ENCODE peak calls at places on chromosomes 13 and 19, in four cellular contexts. F is IMR-90, Q is GM12878, W is A549. L is an unnamed sample.

GRCh38 chr19:16514383-16515019 is 18.3 kb downstream of the C19orf44 start:
- DNase-seq in F (no peak), Q (no peak), W (no peak), L (no peak)

GRCh38 chr19:30386551-30387143 is 14.5 kb downstream of the ZNF536 start:
- DNase-seq in W (no peak), Q (no peak), F (no peak), L (no peak)

GRCh38 chr13:75194717-75195116 is 287.3 kb downstream of the TBC1D4 start:
- DNase-seq in Q (no peak), F (no peak), W (no peak), L (no peak)

GRCh38 chr13:53242015-53242414 is 213.4 kb downstream of the OLFM4 start:
- DNase-seq in F (no peak), Q (no peak), W (no peak), L (no peak)

GRCh38 chr13:28730762-28731161 is 12.0 kb upstream of the SLC46A3 start:
- DNase-seq in F (no peak), W (no peak), Q (no peak), L (no peak)

GRCh38 chr19:40282920-40283319 is 2.2 kb downstream of the AKT2 start:
- DNase-seq in W (no peak), F (peak), Q (no peak), L (no peak)

GRCh38 chr13:98108330-98108729 is 34.6 kb upstream of the FARP1 start:
- DNase-seq in Q (no peak), W (no peak), F (peak), L (no peak)

GRCh38 chr13:35345992-35346391 is 130.5 kb downstream of the MAB21L1 start:
- DNase-seq in W (no peak), Q (no peak), F (no peak), L (no peak)

GRCh38 chr13:44969858-44970484 is 19.3 kb downstream of the NUFIP1 start:
- DNase-seq in F (peak), W (peak), Q (no peak), L (no peak)

GRCh38 chr19:35266149-35266903 is 2.4 kb upstream of the USF2 start:
- DNase-seq in W (no peak), Q (no peak), F (no peak), L (no peak)

GRCh38 chr19:42092350-42092749 is 16.4 kb downstream of the ZNF574 start:
- DNase-seq in F (no peak), W (peak), Q (no peak), L (no peak)

GRCh38 chr13:72259528-72259927 is 392.5 kb upstream of the DACH1 start:
- DNase-seq in W (no peak), F (no peak), Q (no peak), L (no peak)

GRCh38 chr13:71252191-71252704 is 614.8 kb downstream of the DACH1 start:
- DNase-seq in Q (no peak), F (no peak), W (no peak), L (no peak)

GRCh38 chr19:2391118-2391725 is 31.2 kb downstream of the TMPRSS9 start:
- DNase-seq in F (peak), Q (peak), W (peak), L (peak)

GRCh38 chr19:39093761-39094160 is 9.6 kb downstream of the ACP7 start:
- DNase-seq in W (no peak), Q (no peak), F (peak), L (no peak)

GRCh38 chr13:101305981-101306411 is 110.3 kb downstream of the NALCN start:
- DNase-seq in F (no peak), Q (no peak), W (no peak), L (no peak)

GRCh38 chr13:50611117-50611781 is 232.2 kb downstream of the DLEU7 start:
- DNase-seq in F (no peak), Q (no peak), W (no peak), L (no peak)

GRCh38 chr19:35095667-35096368 is 19.8 kb upstream of the FXYD3 start:
- DNase-seq in Q (no peak), F (no peak), W (no peak), L (peak)

GRCh38 chr19:35156673-35157014 is 2.1 kb downstream of the FXYD5 start:
- DNase-seq in Q (no peak), W (no peak), F (no peak), L (no peak)

GRCh38 chr13:33797622-33798021 is 20.3 kb upstream of the RFC3 start:
- DNase-seq in Q (no peak), W (no peak), F (no peak), L (no peak)

GRCh38 chr13:109481046-109481445 is 305.3 kb downstream of the IRS2 start:
- DNase-seq in F (peak), W (no peak), Q (no peak), L (no peak)

GRCh38 chr13:111202745-111203144 is 87.6 kb downstream of the ARHGEF7 start:
- DNase-seq in Q (no peak), W (peak), F (peak), L (peak)

GRCh38 chr13:112446867-112447266 is 70.7 kb downstream of the SPACA7 start:
- DNase-seq in F (no peak), W (no peak), Q (no peak), L (no peak)

GRCh38 chr19:13986348-13986904 is 19.7 kb downstream of the RFX1 start:
- DNase-seq in W (no peak), F (peak), Q (peak), L (no peak)

GRCh38 chr13:98510156-98510509 is 66.8 kb downstream of the STK24 start:
- DNase-seq in W (no peak), Q (no peak), F (no peak), L (no peak)

GRCh38 chr13:107553838-107554237 is 661.5 kb downstream of the LIG4 start:
- DNase-seq in W (no peak), Q (no peak), F (peak), L (no peak)

GRCh38 chr19:3404324-3405260 is 38.2 kb downstream of the NFIC start:
- DNase-seq in Q (no peak), F (peak), W (no peak), L (no peak)

GRCh38 chr13:112743451-112744305 is 53.8 kb downstream of the ATP11A start:
- DNase-seq in Q (no peak), F (no peak), W (no peak), L (no peak)

GRCh38 chr13:77696863-77697207 is 652 bp upstream of the SLAIN1 start:
- DNase-seq in Q (no peak), F (no peak), W (no peak), L (no peak)

GRCh38 chr13:77697208-77698103 is at the start of gene SLAIN1:
- DNase-seq in Q (no peak), F (peak), W (peak), L (peak)

GRCh38 chr13:77693449-77693940 is 4.0 kb upstream of the SLAIN1 start:
- DNase-seq in F (no peak), W (no peak), Q (no peak), L (no peak)

GRCh38 chr13:77698211-77699058 is 948 bp downstream of the SLAIN1 start:
- DNase-seq in W (no peak), F (no peak), Q (no peak), L (peak)

DNA sequence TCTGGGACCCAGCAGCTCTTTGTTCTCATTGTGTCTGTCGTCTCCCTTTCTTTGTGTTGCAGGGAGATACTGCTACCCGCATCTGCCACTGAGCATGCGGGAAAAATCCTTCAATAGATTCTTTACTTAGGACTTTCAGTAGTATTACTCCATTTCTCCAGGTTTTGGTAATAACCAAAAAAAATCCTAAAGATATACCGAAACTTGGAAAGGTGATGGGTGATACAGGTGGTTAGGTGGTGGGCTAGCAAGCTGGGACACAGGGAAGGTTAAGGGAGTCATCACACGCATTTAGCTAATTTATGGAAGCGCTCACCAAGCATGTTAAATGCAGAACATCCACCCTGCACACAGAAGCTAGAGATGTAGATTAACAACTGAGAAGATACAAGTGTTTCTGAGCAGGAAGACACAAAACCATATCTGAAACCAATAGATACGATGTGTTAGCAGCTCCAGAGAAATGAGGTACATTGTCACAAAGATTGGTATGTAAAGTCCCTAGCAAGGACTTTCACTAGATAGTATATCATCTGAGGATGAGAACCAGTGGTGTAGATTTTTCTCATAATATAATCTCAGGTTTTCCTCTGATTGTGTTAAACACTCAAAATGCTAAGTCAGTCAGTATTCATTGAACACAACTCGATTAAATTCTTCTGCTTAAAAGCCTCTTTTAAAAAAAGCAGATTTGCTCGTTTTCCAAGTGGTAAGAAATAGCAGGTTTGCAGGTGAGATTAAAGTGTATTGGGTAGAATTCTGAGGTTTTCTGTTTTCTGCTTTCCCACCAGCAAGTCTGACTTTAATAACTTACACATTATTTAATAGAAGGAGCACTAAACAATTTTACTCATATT is 1.3 kb upstream of the SLAIN1 start:
- DNase-seq in Q (no peak), F (no peak), W (no peak), L (no peak)
- TF ChIP-seq ELK1 in Q (no peak), F (no peak), W (no peak), L (no peak)

DNA sequence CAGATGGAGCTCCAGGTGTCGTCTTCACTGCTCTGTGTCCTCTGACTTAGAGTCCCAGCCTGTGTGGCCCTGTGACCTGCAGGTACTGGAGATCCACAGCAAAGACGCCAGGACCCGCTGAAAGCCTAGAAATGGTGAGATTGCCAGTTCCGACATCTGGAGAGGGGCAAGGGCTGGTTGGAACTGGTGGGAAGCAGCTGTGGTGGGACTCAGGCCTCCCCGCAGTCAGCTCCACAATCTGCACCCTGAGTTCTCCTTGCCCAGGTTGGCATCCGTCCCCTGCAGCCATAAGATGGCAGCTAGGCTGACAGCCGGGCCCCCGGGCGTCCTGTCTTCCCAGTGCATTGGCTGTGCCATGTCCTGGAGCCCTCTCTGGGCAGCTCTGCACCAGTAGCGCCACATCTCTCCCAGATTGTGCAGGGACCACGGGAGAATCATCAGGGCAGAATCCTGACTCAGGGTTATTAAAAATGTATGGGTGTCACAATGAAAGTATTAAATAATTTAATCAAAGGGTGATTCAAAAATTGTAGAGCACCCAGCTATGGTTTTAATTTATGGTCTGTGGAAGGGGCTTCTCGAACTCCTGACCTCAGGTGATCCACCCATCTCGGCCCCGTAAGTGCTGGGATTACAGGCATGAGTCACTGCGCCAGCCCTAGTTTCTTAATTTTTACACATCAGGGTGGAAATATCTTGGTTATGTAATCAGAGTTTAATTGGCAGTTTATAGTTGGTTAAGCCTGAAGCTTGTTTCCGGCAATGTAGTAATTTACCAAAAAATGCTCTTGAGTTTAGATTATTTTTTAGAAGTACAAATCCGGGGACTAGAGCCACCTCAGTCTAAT is 32.2 kb upstream of the ZNF681 start:
- DNase-seq in Q (no peak), F (no peak), W (no peak), L (no peak)
- TF ChIP-seq ELK1 in Q (no peak), F (no peak), W (no peak), L (no peak)

GRCh38 chr19:44551850-44552249 is 22.4 kb upstream of the CEACAM20 start:
- DNase-seq in Q (no peak), F (no peak), W (no peak), L (no peak)

GRCh38 chr19:44553478-44554171 is 24.1 kb upstream of the CEACAM20 start:
- DNase-seq in Q (no peak), F (no peak), W (no peak), L (peak)

GRCh38 chr19:44549507-44549906 is 20.0 kb upstream of the CEACAM20 start:
- DNase-seq in F (no peak), Q (no peak), W (no peak), L (no peak)

GRCh38 chr19:44554641-44555246 is 25.3 kb upstream of the CEACAM20 start:
- DNase-seq in W (no peak), Q (no peak), F (no peak), L (no peak)

DNA sequence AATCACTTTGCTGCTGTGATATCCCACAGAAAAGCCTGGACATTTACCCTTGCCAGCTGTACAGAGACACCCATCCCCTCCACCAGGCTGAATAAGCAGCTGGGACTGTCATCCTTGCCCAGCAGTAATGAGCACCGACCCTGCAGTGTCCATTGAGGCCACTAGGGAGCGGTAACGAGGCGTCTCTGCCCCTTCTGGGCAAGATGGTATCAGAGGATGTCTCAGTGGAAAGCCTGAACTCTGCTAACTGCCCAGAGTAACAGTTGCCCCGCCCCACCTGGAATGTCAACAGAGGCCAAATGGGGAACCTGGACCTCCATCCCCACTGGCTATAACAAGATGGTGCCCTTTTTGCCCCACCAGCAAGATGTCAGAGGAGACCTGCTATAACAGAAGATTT is 22.8 kb upstream of the CEACAM20 start:
- DNase-seq in F (no peak), W (peak), Q (no peak), L (peak)
- TF ChIP-seq ELK1 in F (no peak), W (no peak), Q (no peak), L (no peak)

GRCh38 chr19:17968376-17968775 is 1.5 kb downstream of the KCNN1 start:
- DNase-seq in Q (no peak), W (no peak), F (no peak), L (no peak)
- TF ChIP-seq ELK1 in Q (no peak), W (no peak), F (no peak), L (no peak)

GRCh38 chr13:94731028-94731427 is 18.7 kb upstream of the SOX21 start:
- DNase-seq in F (no peak), W (no peak), Q (no peak), L (no peak)
- TF ChIP-seq ELK1 in F (no peak), W (no peak), Q (no peak), L (no peak)

GRCh38 chr19:803686-804418 is 6.6 kb downstream of the PTBP1 start:
- DNase-seq in W (no peak), F (no peak), Q (no peak), L (no peak)

GRCh38 chr19:802888-803561 is 5.8 kb downstream of the PTBP1 start:
- DNase-seq in F (no peak), W (no peak), Q (no peak), L (peak)

GRCh38 chr19:801030-801860 is 4.0 kb downstream of the PTBP1 start:
- DNase-seq in Q (no peak), W (no peak), F (no peak), L (peak)

GRCh38 chr19:801861-802496 is 4.7 kb downstream of the PTBP1 start:
- DNase-seq in Q (no peak), F (peak), W (no peak), L (peak)

DNA sequence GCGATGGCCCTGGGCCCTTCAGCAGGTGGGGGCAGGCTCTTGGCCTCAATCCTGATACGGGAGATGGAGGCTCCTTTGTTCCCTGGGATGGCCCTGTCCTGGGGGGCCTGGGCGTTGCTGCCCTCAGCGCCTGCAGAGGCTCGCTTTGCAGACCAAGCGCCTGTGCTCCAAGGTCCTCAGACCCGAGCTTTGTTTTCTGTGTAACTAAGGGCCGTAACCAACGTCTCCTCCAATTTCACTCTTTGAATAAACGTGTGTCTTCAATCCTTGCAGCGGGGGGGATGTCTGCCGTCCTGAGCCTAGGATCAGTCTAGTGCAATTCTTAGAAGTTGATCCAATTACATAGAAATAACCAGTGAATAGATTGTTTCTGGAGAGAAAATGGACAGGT is 5.2 kb downstream of the PTBP1 start:
- DNase-seq in W (no peak), F (no peak), Q (no peak), L (no peak)
- TF ChIP-seq ELK1 in W (no peak), F (no peak), Q (no peak), L (no peak)

L was measured in K562.